ENCODE peak calls at places on chromosomes 4 and X, in seven cellular contexts. H is islet precursor cell; B is activated T-cell treated with anti-CD3 and anti-CD28 coated beads, Interleukin-2, amount 50 U/mL, for 4 hours; R is NCI-H1930; U is NAMALWA; T is immature natural killer cell; V is progenitor cell of endocrine pancreas. W is an unnamed sample.

GRCh38 chrX:129980043-129980442 is 2.4 kb upstream of the BCORL1 start:
- DNase-seq in U (no peak), B (peak), V (peak), H (no peak), T (peak), R (no peak), W (peak)

GRCh38 chr4:180947421-180947820 is 1295.8 kb upstream of the TENM3 start:
- DNase-seq in R (no peak), U (peak), T (no peak), H (no peak), V (no peak), B (no peak), W (no peak)

GRCh38 chrX:6849711-6850415 is 297.6 kb upstream of the STS start:
- DNase-seq in V (no peak), H (no peak), U (no peak), B (no peak), T (no peak), R (no peak), W (no peak)

GRCh38 chr4:127616898-127617297 is 15.9 kb upstream of the INTU start:
- DNase-seq in H (no peak), B (no peak), V (no peak), U (no peak), T (no peak), R (no peak), W (no peak)

GRCh38 chr4:74189331-74190043 is 31.6 kb downstream of the MTHFD2L start:
- DNase-seq in B (no peak), V (no peak), T (peak), U (peak), H (no peak), R (peak), W (peak)

GRCh38 chrX:13283968-13284914 is 35.6 kb downstream of the ATXN3L start:
- DNase-seq in V (no peak), R (no peak), H (no peak), U (no peak), T (no peak), B (no peak), W (no peak)

GRCh38 chrX:33339219-33339618 is 127.9 kb upstream of the DMD start:
- DNase-seq in B (no peak), H (peak), U (no peak), V (no peak), R (no peak), T (no peak), W (no peak)

GRCh38 chr4:148302416-148302815 is 139.8 kb downstream of the NR3C2 start:
- DNase-seq in H (no peak), T (no peak), R (no peak), B (no peak), U (no peak), V (no peak), W (no peak)

GRCh38 chr4:110614173-110614948 is 8.5 kb downstream of the PITX2 start:
- DNase-seq in H (peak), R (no peak), U (no peak), T (no peak), V (no peak), B (no peak), W (no peak)

GRCh38 chr4:102047616-102048015 is 257.1 kb downstream of the BANK1 start:
- DNase-seq in H (no peak), V (no peak), R (no peak), B (no peak), U (no peak), T (no peak), W (no peak)

GRCh38 chrX:10110984-10111363 is 45.8 kb upstream of the CLCN4 start:
- DNase-seq in T (peak), B (peak), R (no peak), V (no peak), H (no peak), U (peak), W (peak)

GRCh38 chr4:52939325-52939724 is 77.2 kb downstream of the RASL11B start:
- DNase-seq in H (no peak), T (no peak), U (no peak), R (no peak), V (no peak), B (no peak), W (no peak)

GRCh38 chrX:37752941-37753340 is 26.9 kb upstream of the CYBB start:
- DNase-seq in B (no peak), T (no peak), H (no peak), U (no peak), V (no peak), R (no peak), W (no peak)

GRCh38 chr4:156829194-156829593 is 142.4 kb downstream of the PDGFC start:
- DNase-seq in R (no peak), H (no peak), V (no peak), U (no peak), B (no peak), T (no peak), W (no peak)

GRCh38 chr4:187075514-187075913 is 351.9 kb upstream of the FAT1 start:
- DNase-seq in T (no peak), U (no peak), V (no peak), R (no peak), H (no peak), B (no peak), W (no peak)

GRCh38 chr4:2390780-2391490 is 27.5 kb downstream of the ZFYVE28 start:
- DNase-seq in U (no peak), R (no peak), V (no peak), H (peak), T (no peak), B (no peak), W (no peak)

GRCh38 chr4:26105815-26106699 is 192.0 kb downstream of the SMIM20 start:
- DNase-seq in V (no peak), U (no peak), T (no peak), R (no peak), H (no peak), B (no peak), W (no peak)

GRCh38 chrX:16930392-16930791 is 16.1 kb upstream of the REPS2 start:
- DNase-seq in B (no peak), R (no peak), V (no peak), H (peak), U (no peak), T (no peak), W (no peak)

GRCh38 chr4:78481180-78481579 is 70.4 kb upstream of the ANXA3 start:
- DNase-seq in T (no peak), H (peak), B (no peak), V (no peak), R (no peak), U (no peak), W (no peak)

GRCh38 chr4:102871772-102872171 is 3.0 kb downstream of the CISD2 start:
- DNase-seq in B (no peak), H (no peak), V (no peak), R (no peak), U (no peak), T (no peak), W (no peak)

GRCh38 chr4:110033994-110034393 is 121.3 kb downstream of the EGF start:
- DNase-seq in B (no peak), H (no peak), V (no peak), U (no peak), R (no peak), T (no peak), W (no peak)

GRCh38 chr4:152894673-152895072 is 41.5 kb upstream of the FHDC1 start:
- DNase-seq in T (no peak), U (no peak), V (no peak), H (no peak), B (no peak), R (no peak), W (no peak)

GRCh38 chrX:35046646-35047231 is 104.1 kb downstream of the FAM47B start:
- DNase-seq in H (no peak), U (no peak), V (no peak), R (no peak), B (no peak), T (no peak), W (no peak)

GRCh38 chr4:24582235-24582863 is 2.0 kb downstream of the DHX15 start:
- DNase-seq in V (no peak), H (no peak), R (no peak), U (peak), B (no peak), T (no peak), W (no peak)

GRCh38 chr4:110959041-110959643 is 336.3 kb upstream of the PITX2 start:
- DNase-seq in T (no peak), B (no peak), R (no peak), U (peak), H (no peak), V (no peak), W (no peak)

GRCh38 chr4:10808591-10808990 is 124.0 kb upstream of the CLNK start:
- DNase-seq in V (no peak), R (no peak), T (no peak), H (no peak), U (no peak), B (no peak), W (no peak)

GRCh38 chrX:86930419-86930818 is 587.2 kb upstream of the KLHL4 start:
- DNase-seq in T (no peak), R (no peak), U (no peak), H (no peak), B (no peak), V (no peak), W (no peak)

GRCh38 chr4:175504316-175504715 is 307.7 kb downstream of the GPM6A start:
- DNase-seq in T (no peak), H (no peak), B (no peak), U (no peak), R (no peak), V (no peak), W (no peak)

GRCh38 chr4:183797445-183798248 is 107.5 kb upstream of the STOX2 start:
- DNase-seq in U (no peak), V (peak), T (no peak), R (no peak), B (no peak), H (peak), W (peak)

GRCh38 chr4:952881-953573 is 20.3 kb downstream of the DGKQ start:
- DNase-seq in R (no peak), H (no peak), V (no peak), B (no peak), U (no peak), T (no peak), W (no peak)

GRCh38 chr4:74258949-74259348 is 49.3 kb upstream of the EPGN start:
- DNase-seq in B (no peak), R (no peak), V (no peak), H (no peak), U (no peak), T (no peak), W (no peak)

GRCh38 chrX:110317820-110318663 is at the start of gene AMMECR1:
- DNase-seq in U (peak), T (peak), R (peak), V (peak), B (peak), H (peak), W (peak)

GRCh38 chr4:87073570-87074470 is 139.0 kb downstream of the AFF1 start:
- DNase-seq in V (no peak), H (no peak), T (peak), B (peak), U (peak), R (peak), W (peak)

GRCh38 chr4:4518747-4519146 is 23.1 kb downstream of the STX18 start:
- DNase-seq in H (no peak), B (no peak), U (no peak), R (no peak), T (no peak), V (no peak), W (no peak)

GRCh38 chr4:120266602-120267001 is 200.0 kb upstream of the MAD2L1 start:
- DNase-seq in U (no peak), V (no peak), H (no peak), R (no peak), B (no peak), T (no peak), W (no peak)